ENCODE peak calls at places on chromosomes 16 and 17, in eight cellular contexts. N, E, A, Q, R, B, P and J are unnamed samples.

GRCh38 chr17:79811036-79811887 is 14.4 kb upstream of the CBX8 start:
- DNase-seq in E (no peak), R (no peak), P (no peak), N (peak; percentile 26), B (no peak), A (peak; percentile 86), Q (peak; percentile 69), J (no peak)

GRCh38 chr16:30063893-30064745 is 1.4 kb upstream of the ALDOA start:
- DNase-seq in N (no peak), R (no peak), P (peak; percentile 78), B (peak; percentile 87), Q (no peak), E (no peak), A (peak; percentile 33), J (no peak)

GRCh38 chr17:27475070-27475673 is 18.9 kb downstream of the KSR1 start:
- DNase-seq in B (no peak), N (no peak), R (no peak), Q (no peak), A (no peak), E (no peak), P (no peak), J (no peak)

GRCh38 chr17:78241277-78242023 is 10.0 kb downstream of the TMEM235 start:
- DNase-seq in R (peak; percentile 45), Q (peak; percentile 60), P (no peak), N (peak; percentile 50), E (peak; percentile 40), A (peak; percentile 37), B (no peak), J (no peak)

GRCh38 chr17:83034525-83034924 is 44.9 kb upstream of the METRNL start:
- DNase-seq in B (no peak), E (no peak), P (no peak), A (no peak), Q (no peak), R (no peak), N (no peak), J (no peak)

GRCh38 chr17:18198530-18198929 is 14.9 kb downstream of the ALKBH5 start:
- DNase-seq in E (no peak), A (no peak), R (no peak), N (no peak), B (no peak), Q (no peak), P (no peak), J (no peak)

GRCh38 chr17:39551879-39552278 is 55.8 kb downstream of the NEUROD2 start:
- DNase-seq in Q (no peak), N (peak; percentile 29), E (peak; percentile 22), A (no peak), B (no peak), P (no peak), R (no peak), J (no peak)

GRCh38 chr16:67207857-67208524 is 9.1 kb downstream of the ELMO3 start:
- DNase-seq in A (no peak), E (no peak), R (peak; percentile 42), P (no peak), N (peak; percentile 71), B (no peak), Q (no peak), J (peak; percentile 45)

GRCh38 chr17:8662076-8662831 is 31.7 kb upstream of the MYH10 start:
- DNase-seq in N (no peak), B (no peak), P (no peak), Q (no peak), A (no peak), E (no peak), R (no peak), J (no peak)

GRCh38 chr16:87465306-87465705 is 27.5 kb downstream of the ZCCHC14 start:
- DNase-seq in A (no peak), R (peak; percentile 85), B (peak; percentile 88), N (peak; percentile 77), P (peak; percentile 90), E (peak; percentile 87), Q (no peak), J (peak; percentile 32)

GRCh38 chr16:54926166-54926838 is 4.4 kb upstream of the IRX5 start:
- DNase-seq in N (peak; percentile 72), A (no peak), P (no peak), Q (no peak), E (peak; percentile 24), B (no peak), R (no peak), J (no peak)

GRCh38 chr17:47945080-47945479 is 3.7 kb downstream of the PNPO start:
- DNase-seq in E (peak; percentile 53), B (no peak), Q (no peak), A (no peak), R (no peak), P (no peak), N (no peak), J (no peak)

GRCh38 chr16:85202631-85203461 is 90.6 kb upstream of the CIBAR2 start:
- DNase-seq in E (peak; percentile 98), P (peak; percentile 91), B (peak; percentile 87), A (no peak), Q (no peak), R (no peak), N (peak; percentile 47), J (no peak)

GRCh38 chr17:2138318-2138717 is 83.4 kb downstream of the HIC1 start:
- DNase-seq in N (peak; percentile 30), Q (peak; percentile 64), P (no peak), B (peak; percentile 54), E (no peak), R (no peak), A (no peak), J (no peak)

GRCh38 chr16:27417047-27417671 is 15.2 kb downstream of the IL21R start:
- DNase-seq in E (no peak), Q (no peak), N (no peak), P (no peak), B (no peak), R (no peak), A (no peak), J (no peak)

GRCh38 chr17:73803867-73804539 is 159.8 kb upstream of the SDK2 start:
- DNase-seq in Q (peak; percentile 31), P (no peak), B (no peak), R (no peak), A (no peak), N (no peak), E (no peak), J (no peak)

GRCh38 chr17:9473716-9474115 is 101.9 kb downstream of the STX8 start:
- DNase-seq in N (peak; percentile 74), E (peak; percentile 30), B (no peak), P (no peak), A (no peak), R (peak; percentile 18), Q (no peak), J (no peak)

GRCh38 chr16:660459-661183 is 7.3 kb upstream of the RHOT2 start:
- DNase-seq in R (peak; percentile 87), N (peak; percentile 82), P (peak; percentile 92), B (peak; percentile 93), E (peak; percentile 86), Q (no peak), A (no peak), J (peak; percentile 80)

GRCh38 chr16:54171855-54172537 is 114.6 kb downstream of the IRX3 start:
- DNase-seq in A (no peak), P (peak; percentile 35), E (peak; percentile 68), Q (no peak), R (no peak), N (peak; percentile 50), B (no peak), J (no peak)

GRCh38 chr17:65504141-65504540 is 57.3 kb downstream of the AXIN2 start:
- DNase-seq in A (no peak), R (no peak), N (no peak), B (no peak), Q (no peak), P (no peak), E (no peak), J (no peak)

GRCh38 chr17:34862384-34862783 is 98.9 kb downstream of the CCT6B start:
- DNase-seq in R (no peak), B (no peak), P (no peak), N (no peak), E (no peak), Q (no peak), A (no peak), J (no peak)

GRCh38 chr17:66805567-66805966 is 29.4 kb upstream of the CACNG5 start:
- DNase-seq in P (no peak), Q (no peak), A (no peak), E (no peak), N (no peak), R (no peak), B (no peak), J (no peak)

GRCh38 chr17:76036497-76037380 is 9.6 kb upstream of the EVPL start:
- DNase-seq in A (no peak), Q (no peak), R (no peak), P (no peak), E (no peak), N (no peak), B (no peak), J (no peak)